ENCODE peak calls at places on chromosomes 6 and 20, in eight cellular contexts. L is D341Med, S is adipocyte, K is lower leg skin, Y is DND-41, G is mesothelial cell of epicardium, U is myocyte, I is NCI-H1694 treated with DMSO at 0.1 percent for 48 hours. D is an unnamed sample.

GRCh38 chr6:138597336-138597735 is 98.0 kb upstream of the NHSL1 start:
- DNase-seq in L (no peak), S (no peak), K (no peak), Y (no peak), G (no peak), U (no peak), I (no peak), D (no peak)

GRCh38 chr6:46490425-46491200 is 636 bp downstream of the RCAN2 start:
- DNase-seq in L (peak), S (peak), K (peak), Y (no peak), G (peak), U (peak), I (no peak), D (peak)

GRCh38 chr6:38974389-38975133 is 74.0 kb upstream of the GLP1R start:
- DNase-seq in L (no peak), S (no peak), K (no peak), Y (no peak), G (no peak), U (peak), I (no peak), D (no peak)

GRCh38 chr6:146543940-146544661 is 468 bp downstream of the RAB32 start:
- DNase-seq in L (no peak), S (peak), K (peak), Y (no peak), G (peak), U (peak), I (no peak), D (peak)

GRCh38 chr6:117829594-117830319 is 77.3 kb upstream of the SLC35F1 start:
- DNase-seq in L (peak), S (peak), K (no peak), Y (no peak), G (peak), U (peak), I (no peak), D (peak)

GRCh38 chr20:6966721-6967120 is 199.2 kb downstream of the BMP2 start:
- DNase-seq in L (no peak), S (no peak), K (no peak), Y (no peak), G (no peak), U (no peak), I (no peak), D (no peak)

GRCh38 chr6:113565306-113565705 is 291.8 kb upstream of the MARCKS start:
- DNase-seq in L (no peak), S (peak), K (no peak), Y (no peak), G (no peak), U (no peak), I (no peak), D (no peak)

GRCh38 chr6:56555438-56555872 is 87.2 kb downstream of the DST start:
- DNase-seq in L (no peak), S (peak), K (no peak), Y (no peak), G (no peak), U (peak), I (no peak), D (peak)

D was measured in BE2C.